ENCODE peak calls at places on chromosomes 12 and 14, in nine cellular contexts. One of them, this sample, is unnamed.

GRCh38 chr12:94208433-94208921 is 60.1 kb downstream of the PLXNC1 start:
- DNase-seq in HCT116: no peak
- DNase-seq in neuronal stem cell: no peak
- DNase-seq in EL: no peak
- DNase-seq in A673: no peak
- DNase-seq in left lung: no peak
- DNase-seq in activated CD4-positive, alpha-beta memory T cell treated with anti-CD3 and anti-CD28 coated beads for 36 hours: peak
- DNase-seq in CD8-positive, alpha-beta T cell: no peak
- DNase-seq in activated B cell treated with CpG ODN at 0.5 μM for 24 hours: peak
- DNase-seq in this sample: peak

GRCh38 chr14:101222362-101223090 is 319.0 kb upstream of the RTL1 start:
- DNase-seq in activated B cell treated with CpG ODN at 0.5 μM for 24 hours: no peak
- DNase-seq in EL: no peak
- DNase-seq in left lung: no peak
- DNase-seq in A673: no peak
- DNase-seq in CD8-positive, alpha-beta T cell: no peak
- DNase-seq in neuronal stem cell: peak
- DNase-seq in HCT116: no peak
- DNase-seq in activated CD4-positive, alpha-beta memory T cell treated with anti-CD3 and anti-CD28 coated beads for 36 hours: no peak
- DNase-seq in this sample: no peak

GRCh38 chr14:65002586-65003210 is 16.0 kb downstream of the FNTB start:
- DNase-seq in EL: peak
- DNase-seq in HCT116: no peak
- DNase-seq in activated CD4-positive, alpha-beta memory T cell treated with anti-CD3 and anti-CD28 coated beads for 36 hours: no peak
- DNase-seq in left lung: no peak
- DNase-seq in activated B cell treated with CpG ODN at 0.5 μM for 24 hours: no peak
- DNase-seq in A673: no peak
- DNase-seq in neuronal stem cell: no peak
- DNase-seq in CD8-positive, alpha-beta T cell: no peak
- DNase-seq in this sample: no peak

GRCh38 chr14:104286086-104286485 is 147.7 kb downstream of the KIF26A start:
- DNase-seq in HCT116: no peak
- DNase-seq in EL: no peak
- DNase-seq in neuronal stem cell: no peak
- DNase-seq in activated CD4-positive, alpha-beta memory T cell treated with anti-CD3 and anti-CD28 coated beads for 36 hours: no peak
- DNase-seq in left lung: no peak
- DNase-seq in A673: no peak
- DNase-seq in activated B cell treated with CpG ODN at 0.5 μM for 24 hours: no peak
- DNase-seq in CD8-positive, alpha-beta T cell: no peak
- DNase-seq in this sample: no peak

GRCh38 chr12:76641073-76641472 is 81.5 kb upstream of the OSBPL8 start:
- DNase-seq in A673: no peak
- DNase-seq in neuronal stem cell: no peak
- DNase-seq in activated CD4-positive, alpha-beta memory T cell treated with anti-CD3 and anti-CD28 coated beads for 36 hours: no peak
- DNase-seq in activated B cell treated with CpG ODN at 0.5 μM for 24 hours: no peak
- DNase-seq in EL: no peak
- DNase-seq in HCT116: no peak
- DNase-seq in left lung: no peak
- DNase-seq in CD8-positive, alpha-beta T cell: no peak
- DNase-seq in this sample: no peak

GRCh38 chr12:114735680-114736374 is 51.9 kb upstream of the TBX3 start:
- DNase-seq in A673: no peak
- DNase-seq in activated CD4-positive, alpha-beta memory T cell treated with anti-CD3 and anti-CD28 coated beads for 36 hours: no peak
- DNase-seq in neuronal stem cell: no peak
- DNase-seq in EL: no peak
- DNase-seq in activated B cell treated with CpG ODN at 0.5 μM for 24 hours: no peak
- DNase-seq in left lung: no peak
- DNase-seq in HCT116: no peak
- DNase-seq in CD8-positive, alpha-beta T cell: no peak
- DNase-seq in this sample: no peak

GRCh38 chr14:101404426-101405170 is 156.7 kb upstream of the DIO3 start:
- DNase-seq in activated CD4-positive, alpha-beta memory T cell treated with anti-CD3 and anti-CD28 coated beads for 36 hours: no peak
- DNase-seq in EL: no peak
- DNase-seq in left lung: no peak
- DNase-seq in activated B cell treated with CpG ODN at 0.5 μM for 24 hours: no peak
- DNase-seq in neuronal stem cell: no peak
- DNase-seq in HCT116: no peak
- DNase-seq in A673: no peak
- DNase-seq in CD8-positive, alpha-beta T cell: no peak
- DNase-seq in this sample: peak

GRCh38 chr12:83954071-83954789 is 958.4 kb downstream of the SLC6A15 start:
- DNase-seq in CD8-positive, alpha-beta T cell: no peak
- DNase-seq in HCT116: no peak
- DNase-seq in neuronal stem cell: no peak
- DNase-seq in left lung: no peak
- DNase-seq in activated B cell treated with CpG ODN at 0.5 μM for 24 hours: no peak
- DNase-seq in activated CD4-positive, alpha-beta memory T cell treated with anti-CD3 and anti-CD28 coated beads for 36 hours: no peak
- DNase-seq in EL: no peak
- DNase-seq in A673: no peak
- DNase-seq in this sample: no peak

GRCh38 chr12:83256581-83256980 is 569.9 kb downstream of the TMTC2 start:
- DNase-seq in neuronal stem cell: no peak
- DNase-seq in A673: no peak
- DNase-seq in HCT116: no peak
- DNase-seq in CD8-positive, alpha-beta T cell: no peak
- DNase-seq in activated B cell treated with CpG ODN at 0.5 μM for 24 hours: no peak
- DNase-seq in activated CD4-positive, alpha-beta memory T cell treated with anti-CD3 and anti-CD28 coated beads for 36 hours: no peak
- DNase-seq in EL: no peak
- DNase-seq in left lung: no peak
- DNase-seq in this sample: no peak

GRCh38 chr12:109767991-109768900 is 54.6 kb downstream of the FAM222A start:
- DNase-seq in left lung: no peak
- DNase-seq in EL: no peak
- DNase-seq in HCT116: no peak
- DNase-seq in neuronal stem cell: no peak
- DNase-seq in A673: no peak
- DNase-seq in activated B cell treated with CpG ODN at 0.5 μM for 24 hours: peak
- DNase-seq in CD8-positive, alpha-beta T cell: no peak
- DNase-seq in activated CD4-positive, alpha-beta memory T cell treated with anti-CD3 and anti-CD28 coated beads for 36 hours: peak
- DNase-seq in this sample: no peak

GRCh38 chr12:59452746-59453145 is 143.1 kb upstream of the SLC16A7 start:
- DNase-seq in CD8-positive, alpha-beta T cell: no peak
- DNase-seq in activated B cell treated with CpG ODN at 0.5 μM for 24 hours: no peak
- DNase-seq in A673: no peak
- DNase-seq in neuronal stem cell: no peak
- DNase-seq in left lung: no peak
- DNase-seq in EL: peak
- DNase-seq in activated CD4-positive, alpha-beta memory T cell treated with anti-CD3 and anti-CD28 coated beads for 36 hours: no peak
- DNase-seq in HCT116: no peak
- DNase-seq in this sample: no peak

GRCh38 chr14:104087505-104087904 is 2.0 kb downstream of the ASPG start:
- DNase-seq in activated B cell treated with CpG ODN at 0.5 μM for 24 hours: peak
- DNase-seq in A673: no peak
- DNase-seq in neuronal stem cell: no peak
- DNase-seq in HCT116: no peak
- DNase-seq in CD8-positive, alpha-beta T cell: no peak
- DNase-seq in activated CD4-positive, alpha-beta memory T cell treated with anti-CD3 and anti-CD28 coated beads for 36 hours: no peak
- DNase-seq in left lung: no peak
- DNase-seq in EL: no peak
- DNase-seq in this sample: no peak

GRCh38 chr14:88380405-88380804 is 5.1 kb upstream of the SPATA7 start:
- DNase-seq in A673: peak
- DNase-seq in CD8-positive, alpha-beta T cell: no peak
- DNase-seq in neuronal stem cell: no peak
- DNase-seq in activated B cell treated with CpG ODN at 0.5 μM for 24 hours: no peak
- DNase-seq in activated CD4-positive, alpha-beta memory T cell treated with anti-CD3 and anti-CD28 coated beads for 36 hours: no peak
- DNase-seq in HCT116: no peak
- DNase-seq in EL: peak
- DNase-seq in left lung: no peak
- DNase-seq in this sample: peak

GRCh38 chr12:125065021-125065752 is at the start of gene AACS:
- DNase-seq in neuronal stem cell: peak
- DNase-seq in HCT116: peak
- DNase-seq in activated CD4-positive, alpha-beta memory T cell treated with anti-CD3 and anti-CD28 coated beads for 36 hours: peak
- DNase-seq in left lung: peak
- DNase-seq in activated B cell treated with CpG ODN at 0.5 μM for 24 hours: peak
- DNase-seq in A673: peak
- DNase-seq in EL: peak
- DNase-seq in CD8-positive, alpha-beta T cell: peak
- DNase-seq in this sample: peak

GRCh38 chr12:47750229-47750798 is 8.4 kb downstream of the RAPGEF3 start:
- DNase-seq in activated CD4-positive, alpha-beta memory T cell treated with anti-CD3 and anti-CD28 coated beads for 36 hours: no peak
- DNase-seq in A673: no peak
- DNase-seq in neuronal stem cell: no peak
- DNase-seq in HCT116: no peak
- DNase-seq in CD8-positive, alpha-beta T cell: no peak
- DNase-seq in EL: no peak
- DNase-seq in activated B cell treated with CpG ODN at 0.5 μM for 24 hours: no peak
- DNase-seq in left lung: no peak
- DNase-seq in this sample: peak